ENCODE peak calls at places on chromosomes 13 and 19, in ten cellular contexts. G is AG04450, E is Peyer's patch, D is progenitor cell of endocrine pancreas, L is fibroblast of lung, Q is sigmoid colon, H is K562, B is cardiac fibroblast, I is ascending aorta, T is AG09319. Y is an unnamed sample.

GRCh38 chr19:15280915-15281683 is 48.9 kb upstream of the EPHX3 start:
- DNase-seq in B (peak), Q (peak), I (peak), T (no peak), E (no peak), G (peak), D (no peak), H (peak), L (peak), Y (no peak)

GRCh38 chr19:12666305-12667048 is at the start of the genes MAN2B1 and WDR83:
- DNase-seq in H (peak), E (peak), T (peak), G (no peak), I (peak), L (peak), Q (peak), D (peak), B (peak), Y (peak)

GRCh38 chr19:47471381-47471732 is 336 bp downstream of the SLC8A2 start:
- DNase-seq in D (no peak), H (no peak), G (no peak), L (no peak), E (no peak), Q (no peak), B (no peak), T (no peak), I (no peak), Y (no peak)

GRCh38 chr13:79141082-79141481 is 265.0 kb downstream of the RBM26 start:
- DNase-seq in Q (no peak), G (no peak), T (no peak), I (no peak), B (no peak), H (no peak), L (no peak), E (no peak), D (no peak), Y (no peak)

GRCh38 chr13:57629391-57629804 is 2.1 kb upstream of the PCDH17 start:
- DNase-seq in T (no peak), D (no peak), G (no peak), I (peak), H (no peak), Q (no peak), E (peak), L (peak), B (no peak), Y (peak)

GRCh38 chr13:72849571-72849970 is 67.6 kb downstream of the PIBF1 start:
- DNase-seq in G (no peak), I (no peak), Q (no peak), E (no peak), D (no peak), B (peak), H (no peak), L (peak), T (no peak), Y (no peak)

GRCh38 chr13:77477299-77477848 is 58.1 kb upstream of the SCEL start:
- DNase-seq in B (no peak), H (no peak), Q (no peak), T (no peak), L (no peak), E (no peak), D (no peak), G (no peak), I (no peak), Y (no peak)

GRCh38 chr19:18612051-18612771 is 459 bp upstream of the TMEM59L start:
- DNase-seq in H (no peak), L (no peak), Q (no peak), D (no peak), I (no peak), G (no peak), B (no peak), T (no peak), E (peak), Y (no peak)

GRCh38 chr13:105804561-105805190 is 730.8 kb downstream of the EFNB2 start:
- DNase-seq in Q (no peak), D (no peak), G (peak), B (peak), I (no peak), H (no peak), E (no peak), T (no peak), L (peak), Y (no peak)

GRCh38 chr13:90696254-90696653 is 651.2 kb upstream of the MIR17HG start:
- DNase-seq in I (no peak), Q (no peak), B (peak), T (no peak), D (no peak), G (no peak), E (no peak), H (no peak), L (no peak), Y (no peak)

GRCh38 chr13:33676700-33677048 is 141.3 kb upstream of the RFC3 start:
- DNase-seq in B (peak), I (peak), E (no peak), Q (peak), T (peak), G (peak), H (no peak), L (peak), D (no peak), Y (peak)

GRCh38 chr13:39484506-39485313 is 118.3 kb downstream of the LHFPL6 start:
- DNase-seq in B (peak), G (no peak), L (peak), D (no peak), T (no peak), Q (no peak), I (no peak), E (no peak), H (no peak), Y (no peak)

GRCh38 chr13:27168086-27168485 is 3.5 kb downstream of the USP12 start:
- DNase-seq in B (no peak), D (no peak), T (no peak), G (no peak), Q (peak), L (no peak), I (no peak), E (no peak), H (no peak), Y (no peak)

GRCh38 chr13:105759467-105759866 is 776.0 kb downstream of the EFNB2 start:
- DNase-seq in L (no peak), Q (no peak), D (no peak), I (no peak), H (no peak), B (no peak), G (no peak), E (no peak), T (no peak), Y (no peak)

GRCh38 chr13:91351980-91352379 is 4.5 kb downstream of the MIR17HG start:
- DNase-seq in B (no peak), Q (no peak), H (no peak), D (no peak), E (no peak), G (no peak), I (no peak), L (no peak), T (no peak), Y (no peak)

GRCh38 chr13:35531551-35531950 is 55.1 kb upstream of the MAB21L1 start:
- DNase-seq in E (no peak), T (no peak), Q (no peak), B (no peak), D (no peak), H (no peak), G (no peak), L (no peak), I (no peak), Y (no peak)

GRCh38 chr13:79519252-79519651 is 38.3 kb downstream of the NDFIP2 start:
- DNase-seq in E (no peak), Q (no peak), G (no peak), B (peak), H (no peak), L (no peak), T (no peak), D (no peak), I (no peak), Y (no peak)

GRCh38 chr19:13974073-13974472 is 21.8 kb downstream of the DCAF15 start:
- DNase-seq in D (no peak), E (peak), G (no peak), B (no peak), L (no peak), I (no peak), Q (no peak), H (peak), T (no peak), Y (peak)

GRCh38 chr19:51185069-51185867 is 39.6 kb upstream of the CD33 start:
- DNase-seq in G (no peak), E (no peak), Q (no peak), D (no peak), T (no peak), B (no peak), H (no peak), L (no peak), I (no peak), Y (no peak)

DNA sequence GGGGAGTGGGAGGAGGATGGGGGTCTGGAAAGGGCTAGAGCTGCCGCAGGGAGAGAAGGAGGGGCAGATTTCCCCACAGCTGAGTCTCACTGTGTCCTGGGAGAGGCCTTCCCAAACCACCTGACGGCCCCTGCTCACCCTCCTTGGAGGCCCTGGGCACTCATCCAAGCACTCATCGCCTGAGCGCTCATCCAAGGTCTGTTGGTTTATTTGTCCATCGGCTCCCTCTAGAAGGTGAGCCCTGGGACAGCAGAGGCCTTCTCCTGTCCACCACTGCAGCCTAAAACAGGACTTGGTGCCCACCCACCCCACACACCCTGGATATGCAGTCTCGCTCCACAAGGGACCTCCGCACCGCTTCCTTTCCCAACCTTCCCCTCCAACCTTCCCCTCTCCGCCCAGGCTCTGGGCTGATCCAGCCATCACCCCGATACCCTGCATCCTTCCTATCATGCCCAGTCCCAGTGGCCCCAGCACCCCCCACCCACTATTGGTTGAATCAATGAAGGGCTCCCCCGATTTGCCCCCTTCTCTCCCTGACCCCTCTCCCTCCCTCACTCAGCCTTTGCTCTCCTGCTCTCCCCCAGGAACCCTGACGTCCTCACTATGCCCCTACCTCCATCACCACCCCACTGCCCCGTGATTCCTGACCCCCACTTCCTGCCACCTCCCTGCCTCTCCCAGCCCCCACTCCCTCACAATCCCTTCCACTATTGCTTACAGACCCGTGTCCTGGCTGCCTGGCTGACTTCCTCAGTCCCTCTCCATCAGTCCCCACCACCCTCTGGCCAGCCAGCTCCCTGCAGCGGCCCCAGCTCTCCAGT is 1.6 kb downstream of the UBXN6 start:
- DNase-seq in T (peak), E (no peak), D (no peak), G (no peak), H (peak), I (peak), Q (peak), B (peak), L (peak), Y (no peak)
- TF ChIP-seq CTCF in T (peak), E (no peak), D (no peak), G (peak), H (peak), I (no peak), Q (no peak), B (peak), L (no peak), Y (no peak)

GRCh38 chr19:29785955-29786589 is 25.7 kb upstream of the CCNE1 start:
- DNase-seq in B (no peak), G (no peak), L (no peak), D (no peak), Q (no peak), I (no peak), H (peak), E (no peak), T (no peak), Y (peak)
- TF ChIP-seq CTCF in B (peak), G (peak), L (no peak), D (no peak), Q (no peak), I (no peak), H (peak), E (no peak), T (no peak), Y (no peak)

DNA sequence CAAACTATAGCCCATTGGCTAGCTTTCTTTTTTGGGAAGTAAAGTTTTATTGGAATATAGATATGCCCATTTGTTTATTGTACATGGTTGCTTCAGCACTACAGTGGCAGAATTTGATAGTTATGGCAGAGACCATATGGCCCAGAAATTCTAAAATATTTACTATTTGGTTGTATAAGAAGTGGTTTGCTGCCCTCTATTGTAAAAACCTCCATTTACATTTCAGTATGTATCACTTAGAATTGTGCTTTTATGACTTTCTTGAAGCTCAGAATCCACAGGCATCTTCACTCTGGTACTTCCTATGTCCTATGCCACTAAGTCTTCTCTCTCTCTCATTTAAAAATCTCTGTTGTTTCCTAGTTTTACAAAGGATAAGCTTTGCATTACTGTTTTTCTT is 37.7 kb downstream of the DLEU7 start:
- DNase-seq in T (no peak), B (peak), D (no peak), I (no peak), L (peak), Q (no peak), E (no peak), H (no peak), G (no peak), Y (no peak)
- TF ChIP-seq CTCF in T (no peak), B (peak), D (no peak), I (no peak), L (no peak), Q (no peak), E (no peak), H (no peak), G (no peak), Y (peak)

GRCh38 chr19:17302391-17303166 is 646 bp downstream of the ABHD8 start:
- DNase-seq in H (no peak), D (no peak), E (no peak), T (no peak), I (no peak), L (no peak), G (no peak), B (no peak), Q (no peak), Y (no peak)

GRCh38 chr19:17305211-17305516 is 508 bp upstream of the MRPL34 start:
- DNase-seq in Q (no peak), L (no peak), G (no peak), D (no peak), T (no peak), B (no peak), I (no peak), H (no peak), E (no peak), Y (no peak)

GRCh38 chr19:17304386-17305047 is 1.2 kb upstream of the MRPL34 start:
- DNase-seq in L (no peak), I (no peak), D (no peak), E (peak), H (no peak), T (no peak), B (no peak), Q (no peak), G (no peak), Y (no peak)

GRCh38 chr19:17303940-17304267 is 679 bp upstream of the ABHD8 start:
- DNase-seq in H (no peak), E (peak), L (no peak), D (no peak), T (no peak), B (no peak), Q (no peak), I (no peak), G (no peak), Y (no peak)

GRCh38 chr19:17303167-17303939 is at the start of gene ABHD8:
- DNase-seq in D (peak), T (peak), L (peak), G (peak), H (peak), Q (peak), I (peak), E (peak), B (peak), Y (peak)
- TF ChIP-seq CTCF in D (peak), T (peak), L (peak), G (peak), H (peak), Q (peak), I (peak), E (peak), B (peak), Y (peak)